ENCODE peak calls at places on chromosomes 7 and 10, in six cellular contexts. H is endothelial cell of umbilical vein, X is spleen, R is stomach, U is HL-60, I is transverse colon. V is an unnamed sample.

GRCh38 chr10:72954596-72955569 is at the start of gene PLA2G12B:
- DNase-seq in U (no peak), R (no peak), H (no peak), I (peak; percentile 58), X (no peak), V (no peak)

GRCh38 chr7:131196808-131197207 is 130.9 kb upstream of the MKLN1 start:
- DNase-seq in R (no peak), I (no peak), H (peak; percentile 22), U (no peak), X (no peak), V (no peak)

GRCh38 chr7:45269192-45269591 is 111.6 kb downstream of the RAMP3 start:
- DNase-seq in X (no peak), U (no peak), R (no peak), H (no peak), I (no peak), V (no peak)

GRCh38 chr7:70923086-70923845 is 208.7 kb upstream of the GALNT17 start:
- DNase-seq in U (peak; percentile 69), I (no peak), X (no peak), R (no peak), H (no peak), V (no peak)

GRCh38 chr10:114103286-114103685 is 59.6 kb downstream of the ADRB1 start:
- DNase-seq in H (peak; percentile 59), X (no peak), I (no peak), R (no peak), U (no peak), V (no peak)

GRCh38 chr10:69873141-69873540 is 71.4 kb downstream of the COL13A1 start:
- DNase-seq in R (no peak), H (no peak), I (no peak), X (no peak), U (no peak), V (no peak)

GRCh38 chr10:123583639-123584418 is 82.3 kb upstream of the GPR26 start:
- DNase-seq in X (peak; percentile 85), U (peak; percentile 28), I (peak; percentile 84), H (peak; percentile 55), R (peak; percentile 84), V (peak; percentile 94)

GRCh38 chr7:46321556-46322205 is 400.6 kb upstream of the IGFBP3 start:
- DNase-seq in H (peak; percentile 94), I (no peak), X (no peak), U (no peak), R (no peak), V (no peak)

GRCh38 chr10:88243202-88243744 is 339.8 kb downstream of the RNLS start:
- DNase-seq in X (no peak), R (no peak), I (no peak), U (no peak), H (no peak), V (no peak)

GRCh38 chr10:92763634-92764155 is 73.9 kb downstream of the HHEX start:
- DNase-seq in U (no peak), I (no peak), X (no peak), R (no peak), H (no peak), V (no peak)

GRCh38 chr7:82044497-82045080 is 274.7 kb upstream of the HGF start:
- DNase-seq in I (peak; percentile 14), R (peak; percentile 28), U (peak; percentile 17), H (peak; percentile 67), X (no peak), V (no peak)

GRCh38 chr7:150337179-150337578 is 4.2 kb downstream of the RARRES2 start:
- DNase-seq in I (peak; percentile 62), U (no peak), X (no peak), R (no peak), H (no peak), V (no peak)

DNA sequence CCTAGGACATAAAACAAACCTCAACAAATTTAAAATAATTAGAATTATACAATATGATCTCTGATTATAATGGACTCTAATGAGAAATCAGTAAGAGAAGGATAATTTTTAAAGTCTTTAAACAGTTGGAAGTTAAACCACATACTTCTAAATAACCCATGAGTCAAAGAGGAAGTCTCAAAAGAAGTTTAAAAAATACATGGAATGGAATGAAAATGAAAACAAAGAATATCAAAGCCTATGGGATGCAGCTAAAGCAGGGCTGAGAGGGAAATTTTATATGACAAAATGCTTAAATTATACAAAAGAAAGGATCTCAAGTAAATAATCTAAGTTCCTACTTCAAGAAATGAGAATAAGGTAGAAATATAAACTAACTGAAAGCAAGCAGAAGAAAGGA is 460.5 kb downstream of the RPS24 start:
- DNase-seq in U (no peak), R (no peak), X (no peak), I (no peak), H (no peak), V (no peak)
- TF ChIP-seq POLR2AphosphoS5 in U (no peak), R (no peak), X (no peak), I (no peak), H (no peak), V (no peak)

DNA sequence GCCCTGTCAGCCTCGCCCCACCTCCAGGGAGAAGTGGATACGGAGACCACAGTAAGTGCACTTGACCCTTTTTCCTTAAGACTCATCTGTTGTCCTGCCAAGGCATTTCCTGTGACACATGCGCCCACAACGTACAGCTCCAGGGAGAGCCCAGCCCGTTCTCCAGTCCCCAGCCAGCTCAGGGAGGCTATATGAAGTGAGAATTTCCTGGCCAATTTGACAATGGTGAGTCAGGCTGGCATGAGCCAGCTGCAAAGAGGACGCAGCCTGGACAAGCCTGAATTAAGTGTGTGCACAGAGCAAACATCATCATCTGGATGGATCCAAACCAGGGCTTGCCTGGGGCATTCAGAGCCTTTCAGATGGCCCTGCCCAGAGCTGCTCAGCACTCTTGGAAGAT is 244.8 kb downstream of the KCNMA1 start:
- DNase-seq in I (no peak), U (no peak), X (no peak), R (no peak), H (peak; percentile 93), V (no peak)
- TF ChIP-seq POLR2AphosphoS5 in I (no peak), U (no peak), X (peak; percentile 43), R (no peak), H (peak; percentile 76), V (no peak)

GRCh38 chr10:60816624-60817023 is 38.3 kb downstream of the CDK1 start:
- DNase-seq in I (peak; percentile 34), R (peak; percentile 32), H (peak; percentile 88), X (no peak), U (peak; percentile 51), V (no peak)
- TF ChIP-seq POLR2AphosphoS5 in I (no peak), R (peak; percentile 27), H (no peak), X (no peak), U (no peak), V (no peak)

GRCh38 chr7:772392-772791 is 45.3 kb upstream of the PRKAR1B start:
- DNase-seq in U (no peak), H (no peak), R (no peak), I (no peak), X (no peak), V (no peak)

GRCh38 chr7:772005-772294 is 44.9 kb upstream of the PRKAR1B start:
- DNase-seq in X (no peak), R (no peak), H (no peak), U (no peak), I (no peak), V (no peak)

GRCh38 chr7:771241-772004 is 44.3 kb upstream of the PRKAR1B start:
- DNase-seq in U (no peak), H (peak; percentile 72), X (no peak), I (peak; percentile 69), R (peak; percentile 60), V (peak; percentile 94)

GRCh38 chr7:770336-770735 is 43.3 kb upstream of the PRKAR1B start:
- DNase-seq in X (no peak), U (no peak), I (no peak), R (no peak), H (no peak), V (no peak)

GRCh38 chr7:770786-771185 is 43.7 kb upstream of the PRKAR1B start:
- DNase-seq in I (no peak), H (no peak), U (no peak), X (no peak), R (no peak), V (no peak)
- TF ChIP-seq POLR2AphosphoS5 in I (no peak), H (no peak), U (no peak), X (no peak), R (no peak), V (no peak)

DNA sequence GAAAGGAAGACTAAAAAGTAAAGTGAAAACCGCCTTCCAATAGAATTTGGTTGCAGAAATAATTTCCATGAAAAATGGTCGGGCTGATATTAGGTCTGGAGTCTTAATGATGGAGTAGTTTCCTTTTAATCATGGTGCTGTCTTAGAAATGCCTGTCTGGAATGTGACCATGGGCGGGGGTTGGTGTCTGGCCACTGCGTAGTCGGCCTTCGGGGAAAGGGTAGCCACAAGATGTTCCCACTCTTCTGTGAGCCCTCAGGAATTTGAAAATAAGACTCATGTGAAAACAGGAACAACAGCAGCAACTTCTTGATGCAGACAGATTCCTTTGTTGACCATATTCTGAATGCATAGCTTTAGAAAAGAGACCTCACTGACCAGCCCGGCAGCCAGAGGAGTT is 176.8 kb downstream of the KIAA1217 start:
- DNase-seq in R (no peak), X (no peak), I (no peak), H (no peak), U (no peak), V (no peak)
- TF ChIP-seq POLR2AphosphoS5 in R (no peak), X (no peak), I (no peak), H (no peak), U (no peak), V (no peak)

DNA sequence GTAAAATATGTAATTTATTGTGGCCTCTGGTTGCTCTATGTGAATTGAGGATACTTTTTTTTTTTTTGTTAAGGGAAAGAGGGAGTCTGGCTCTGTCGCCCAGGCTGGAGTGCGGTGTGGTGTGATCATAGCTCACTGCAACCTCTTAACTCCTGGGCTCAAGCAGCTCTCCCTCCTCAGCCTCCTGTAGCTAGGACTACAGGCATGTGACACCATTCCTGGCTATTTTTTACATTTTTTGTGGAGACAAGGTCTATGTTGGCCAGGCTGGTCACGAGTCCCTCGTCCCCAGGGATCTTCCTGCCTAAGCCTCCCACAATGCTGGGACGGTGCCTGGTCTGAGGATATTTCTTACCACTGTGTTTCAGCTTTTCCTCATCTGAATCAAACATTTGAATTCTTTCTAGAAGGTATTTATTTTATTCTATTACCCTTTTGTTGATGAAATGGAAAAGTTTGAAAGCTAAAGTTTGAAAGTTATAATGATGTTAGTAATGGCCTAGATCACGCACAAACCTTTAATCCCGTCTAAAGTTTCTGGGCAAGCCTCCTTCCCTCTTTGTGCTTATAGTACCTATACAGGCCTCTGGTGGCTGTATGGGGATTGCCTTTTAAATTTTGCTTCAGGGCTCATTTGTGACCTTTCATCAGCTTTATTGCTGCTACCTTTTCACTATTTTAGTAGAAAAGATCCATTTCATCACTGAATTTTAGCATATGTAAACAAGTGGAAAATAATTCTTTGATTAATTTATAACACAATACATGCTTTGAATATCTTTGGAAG is 2.0 kb downstream of the IFRD1 start:
- DNase-seq in H (peak; percentile 66), R (peak; percentile 28), X (no peak), U (peak; percentile 32), I (peak; percentile 29), V (no peak)
- TF ChIP-seq POLR2AphosphoS5 in H (no peak), R (peak; percentile 21), X (peak; percentile 19), U (no peak), I (peak; percentile 52), V (peak; percentile 68)

GRCh38 chr10:49071221-49071761 is 44.0 kb downstream of the VSTM4 start:
- DNase-seq in X (peak; percentile 61), U (no peak), R (no peak), I (no peak), H (no peak), V (peak; percentile 91)
- TF ChIP-seq POLR2AphosphoS5 in X (no peak), U (no peak), R (no peak), I (no peak), H (no peak), V (no peak)

V was measured in esophagus muscularis mucosa.